ENCODE peak calls at places on chromosome 1, in four cellular contexts. One of them, this sample, is unnamed.

GRCh38 chr1:205495237-205495823 is 9.1 kb upstream of the CDK18 start:
- DNase-seq in EL: no peak
- DNase-seq in caudate nucleus: no peak
- DNase-seq in hippocampal formation: no peak
- DNase-seq in this sample: no peak

GRCh38 chr1:109040627-109041613 is 982 bp downstream of the WDR47 start:
- DNase-seq in EL: peak; percentile 44
- DNase-seq in caudate nucleus: no peak
- DNase-seq in hippocampal formation: peak; percentile 29
- DNase-seq in this sample: peak; percentile 6

GRCh38 chr1:202005958-202006357 is 4.4 kb upstream of the ELF3 start:
- DNase-seq in caudate nucleus: no peak
- DNase-seq in hippocampal formation: peak; percentile 3
- DNase-seq in EL: peak; percentile 37
- DNase-seq in this sample: no peak

GRCh38 chr1:222634180-222635013 is 16.5 kb downstream of the MIA3 start:
- DNase-seq in caudate nucleus: no peak
- DNase-seq in hippocampal formation: peak; percentile 82
- DNase-seq in EL: peak; percentile 88
- DNase-seq in this sample: peak; percentile 72

GRCh38 chr1:170640581-170640980 is 23.4 kb upstream of the PRRX1 start:
- DNase-seq in hippocampal formation: no peak
- DNase-seq in caudate nucleus: no peak
- DNase-seq in EL: no peak
- DNase-seq in this sample: no peak

GRCh38 chr1:37482004-37482785 is 7.8 kb downstream of the ZC3H12A start:
- DNase-seq in hippocampal formation: no peak
- DNase-seq in caudate nucleus: no peak
- DNase-seq in EL: no peak
- DNase-seq in this sample: no peak

GRCh38 chr1:7650801-7651200 is 120.3 kb upstream of the VAMP3 start:
- DNase-seq in caudate nucleus: no peak
- DNase-seq in EL: no peak
- DNase-seq in hippocampal formation: no peak
- DNase-seq in this sample: no peak

GRCh38 chr1:11654571-11655262 is at the start of gene FBXO44:
- DNase-seq in EL: peak; percentile 21
- DNase-seq in caudate nucleus: no peak
- DNase-seq in hippocampal formation: peak; percentile 20
- DNase-seq in this sample: no peak

GRCh38 chr1:204563324-204563723 is 47.1 kb downstream of the MDM4 start:
- DNase-seq in EL: no peak
- DNase-seq in caudate nucleus: no peak
- DNase-seq in hippocampal formation: no peak
- DNase-seq in this sample: no peak

GRCh38 chr1:21292991-21293536 is 2.8 kb upstream of the ECE1 start:
- DNase-seq in caudate nucleus: no peak
- DNase-seq in hippocampal formation: no peak
- DNase-seq in EL: no peak
- DNase-seq in this sample: no peak

GRCh38 chr1:66824771-66825170 is 23.7 kb upstream of the INSL5 start:
- DNase-seq in caudate nucleus: no peak
- DNase-seq in EL: no peak
- DNase-seq in hippocampal formation: no peak
- DNase-seq in this sample: no peak

GRCh38 chr1:210653771-210654170 is 325.1 kb downstream of the HHAT start:
- DNase-seq in hippocampal formation: no peak
- DNase-seq in EL: peak; percentile 17
- DNase-seq in caudate nucleus: no peak
- DNase-seq in this sample: peak; percentile 13

GRCh38 chr1:36482724-36483388 is at the start of gene CSF3R:
- DNase-seq in EL: no peak
- DNase-seq in caudate nucleus: no peak
- DNase-seq in hippocampal formation: no peak
- DNase-seq in this sample: no peak

GRCh38 chr1:171754381-171754705 is 12.5 kb upstream of the VAMP4 start:
- DNase-seq in hippocampal formation: no peak
- DNase-seq in EL: peak; percentile 84
- DNase-seq in caudate nucleus: no peak
- DNase-seq in this sample: peak; percentile 37

GRCh38 chr1:12284486-12284885 is 54.7 kb downstream of the VPS13D start:
- DNase-seq in hippocampal formation: no peak
- DNase-seq in EL: no peak
- DNase-seq in caudate nucleus: no peak
- DNase-seq in this sample: no peak

GRCh38 chr1:151829352-151830046 is 2.1 kb downstream of the RORC start:
- DNase-seq in caudate nucleus: no peak
- DNase-seq in hippocampal formation: no peak
- DNase-seq in EL: no peak
- DNase-seq in this sample: no peak

GRCh38 chr1:202562443-202563060 is 147.7 kb downstream of the SYT2 start:
- DNase-seq in hippocampal formation: no peak
- DNase-seq in EL: no peak
- DNase-seq in caudate nucleus: no peak
- DNase-seq in this sample: no peak

GRCh38 chr1:68378296-68379084 is 71.3 kb downstream of the RPE65 start:
- DNase-seq in caudate nucleus: no peak
- DNase-seq in hippocampal formation: no peak
- DNase-seq in EL: peak; percentile 77
- DNase-seq in this sample: peak; percentile 63

GRCh38 chr1:227192163-227192562 is 126.1 kb downstream of the CDC42BPA start:
- DNase-seq in hippocampal formation: no peak
- DNase-seq in EL: peak; percentile 92
- DNase-seq in caudate nucleus: no peak
- DNase-seq in this sample: peak; percentile 87

GRCh38 chr1:112533029-112533428 is 24.3 kb downstream of the WNT2B start:
- DNase-seq in EL: peak; percentile 85
- DNase-seq in caudate nucleus: no peak
- DNase-seq in hippocampal formation: no peak
- DNase-seq in this sample: no peak

GRCh38 chr1:163035791-163036249 is 33.3 kb upstream of the RGS4 start:
- DNase-seq in caudate nucleus: no peak
- DNase-seq in hippocampal formation: no peak
- DNase-seq in EL: peak; percentile 96
- DNase-seq in this sample: peak; percentile 98

GRCh38 chr1:211991695-211992094 is 43.7 kb downstream of the INTS7 start:
- DNase-seq in caudate nucleus: no peak
- DNase-seq in EL: no peak
- DNase-seq in hippocampal formation: no peak
- DNase-seq in this sample: no peak

GRCh38 chr1:175783126-175783722 is 39.8 kb upstream of the TNR start:
- DNase-seq in caudate nucleus: no peak
- DNase-seq in hippocampal formation: no peak
- DNase-seq in EL: peak; percentile 44
- DNase-seq in this sample: peak; percentile 73

GRCh38 chr1:7687411-7687810 is 83.7 kb upstream of the VAMP3 start:
- DNase-seq in hippocampal formation: no peak
- DNase-seq in EL: no peak
- DNase-seq in caudate nucleus: no peak
- DNase-seq in this sample: no peak

GRCh38 chr1:11802616-11802972 is 3.2 kb downstream of the MTHFR start:
- DNase-seq in caudate nucleus: no peak
- DNase-seq in EL: peak; percentile 31
- DNase-seq in hippocampal formation: no peak
- DNase-seq in this sample: no peak